ENCODE peak calls at places on chromosomes 7 and 10, in six cellular contexts. D is stimulated activated CD8-positive, alpha-beta memory T cell treated with anti-CD3 and anti-CD28 coated beads, Interleukin-12 subunit alpha, Interleukin-12 subunit beta, amount 100 ng/mL, for 4 hours; F is stimulated activated CD4-positive, alpha-beta T cell treated with anti-CD3 and anti-CD28 coated beads, Interleukin-2, amount 100 ng/mL, for 24 hours; T is iris pigment epithelial cell; S is GM10248; J is esophagus muscularis mucosa. R is an unnamed sample.

GRCh38 chr7:18400726-18401125 is 94.8 kb upstream of the HDAC9 start:
- DNase-seq in J (no peak), S (no peak), D (no peak), F (no peak), T (no peak), R (no peak)

GRCh38 chr10:96496281-96496925 is 17.3 kb downstream of the TLL2 start:
- DNase-seq in D (no peak), T (peak), J (peak), F (no peak), S (no peak), R (no peak)

GRCh38 chr10:99612167-99612831 is 7.9 kb downstream of the SLC25A28 start:
- DNase-seq in F (no peak), S (peak), D (no peak), T (peak), J (no peak), R (no peak)

GRCh38 chr10:80794996-80795395 is 257.3 kb downstream of the SH2D4B start:
- DNase-seq in S (no peak), J (no peak), D (no peak), T (no peak), F (no peak), R (no peak)

GRCh38 chr10:124722812-124723783 is 21.1 kb downstream of the FAM53B start:
- DNase-seq in S (peak), J (no peak), D (no peak), T (no peak), F (peak), R (no peak)

GRCh38 chr10:53909791-53910190 is 891.2 kb downstream of the PCDH15 start:
- DNase-seq in S (no peak), T (no peak), J (no peak), F (no peak), D (no peak), R (no peak)

GRCh38 chr7:15753834-15754600 is 67.5 kb upstream of the MEOX2 start:
- DNase-seq in T (no peak), S (no peak), D (no peak), J (no peak), F (no peak), R (no peak)

GRCh38 chr10:119343001-119343601 is 135.7 kb downstream of the GRK5 start:
- DNase-seq in F (no peak), J (no peak), D (no peak), T (no peak), S (no peak), R (no peak)

GRCh38 chr10:124731551-124731950 is 12.6 kb downstream of the FAM53B start:
- DNase-seq in J (no peak), F (no peak), S (no peak), D (no peak), T (no peak), R (no peak)

GRCh38 chr10:126262971-126263370 is 125.3 kb downstream of the ADAM12 start:
- DNase-seq in S (no peak), J (no peak), D (no peak), T (no peak), F (no peak), R (no peak)

R was measured in stomach.